ENCODE peak calls at places on chromosome 1, in seven cellular contexts. T is heart left ventricle, V is amygdala, U is mesendoderm, O is A673, C is NCI-H460, L is IMR-90. I is an unnamed sample.

GRCh38 chr1:230633469-230633868 is 8.8 kb upstream of the COG2 start:
- DNase-seq in T (no peak), O (no peak), C (no peak), L (no peak), V (no peak), U (no peak), I (no peak)

GRCh38 chr1:153081736-153082135 is 10.3 kb upstream of the SPRR2B start:
- DNase-seq in L (no peak), T (no peak), O (no peak), U (no peak), V (no peak), C (no peak), I (no peak)

GRCh38 chr1:33180226-33181037 is 1.4 kb downstream of the TRIM62 start:
- DNase-seq in L (peak; percentile 80), C (peak; percentile 73), O (peak; percentile 87), V (peak; percentile 74), U (peak; percentile 95), T (peak; percentile 94), I (peak; percentile 55)

GRCh38 chr1:181089017-181089776 is 697 bp downstream of the IER5 start:
- DNase-seq in T (peak; percentile 53), C (no peak), U (no peak), V (peak; percentile 45), O (peak; percentile 39), L (no peak), I (no peak)

GRCh38 chr1:198643001-198643400 is 4.2 kb downstream of the PTPRC start:
- DNase-seq in U (no peak), C (no peak), V (no peak), O (no peak), T (no peak), L (no peak), I (no peak)

GRCh38 chr1:17553970-17554369 is 14.5 kb downstream of the ARHGEF10L start:
- DNase-seq in V (no peak), C (no peak), T (no peak), U (peak; percentile 80), L (peak; percentile 85), O (no peak), I (no peak)

GRCh38 chr1:210089848-210090247 is 142.7 kb upstream of the SERTAD4 start:
- DNase-seq in L (peak; percentile 1), V (no peak), T (no peak), O (peak; percentile 14), C (peak; percentile 18), U (no peak), I (no peak)

GRCh38 chr1:113981962-113982931 is 3.0 kb downstream of the OLFML3 start:
- DNase-seq in T (peak; percentile 61), V (no peak), O (peak; percentile 81), L (peak; percentile 82), C (no peak), U (peak; percentile 35), I (no peak)

GRCh38 chr1:61310538-61310937 is 228.2 kb downstream of the NFIA start:
- DNase-seq in L (no peak), U (no peak), O (peak; percentile 81), C (no peak), V (no peak), T (no peak), I (no peak)

GRCh38 chr1:19448491-19449439 is 36.6 kb downstream of the CAPZB start:
- DNase-seq in U (no peak), L (peak; percentile 93), T (peak; percentile 65), V (no peak), C (no peak), O (no peak), I (no peak)

GRCh38 chr1:206496131-206496793 is 11.1 kb upstream of the RASSF5 start:
- DNase-seq in T (no peak), L (no peak), V (no peak), C (no peak), U (no peak), O (no peak), I (no peak)

GRCh38 chr1:235878082-235878781 is 11.5 kb upstream of the LYST start:
- DNase-seq in L (no peak), T (no peak), C (no peak), V (no peak), O (no peak), U (no peak), I (no peak)